ENCODE peak calls at places on chromosomes 11 and 22, in ten cellular contexts. D is suprapubic skin, O is heart left ventricle, F is right lobe of liver, Y is adrenal gland, M is tibial nerve, Q is IMR-90, Z is breast epithelium, G is Peyer's patch, X is ovary. E is an unnamed sample.

GRCh38 chr22:44460287-44461082 is 37.5 kb downstream of the RTL6 start:
- DNase-seq in D (no peak), O (no peak), F (no peak), Y (no peak), M (no peak), Q (no peak), Z (no peak), G (no peak), X (peak; percentile 1), E (peak; percentile 6)

GRCh38 chr22:33476716-33477115 is 418.5 kb upstream of the SYN3 start:
- DNase-seq in D (no peak), O (no peak), F (no peak), Y (peak; percentile 61), M (no peak), Q (peak; percentile 43), Z (no peak), G (no peak), X (no peak), E (peak; percentile 19)

GRCh38 chr22:35629406-35630234 is 12.5 kb upstream of the MB start:
- DNase-seq in D (peak; percentile 86), O (peak; percentile 61), F (no peak), Y (peak; percentile 70), M (peak; percentile 78), Q (peak; percentile 98), Z (peak; percentile 88), G (no peak), X (peak; percentile 90), E (peak; percentile 49)

GRCh38 chr22:25475554-25476022 is 88.9 kb upstream of the GRK3 start:
- DNase-seq in D (no peak), O (peak; percentile 47), F (no peak), Y (peak; percentile 25), M (no peak), Q (peak; percentile 72), Z (no peak), G (no peak), X (no peak), E (peak; percentile 70)

GRCh38 chr11:68340784-68341556 is 28.6 kb downstream of the LRP5 start:
- DNase-seq in D (no peak), O (no peak), F (no peak), Y (no peak), M (no peak), Q (no peak), Z (no peak), G (no peak), X (no peak), E (no peak)

GRCh38 chr11:10318527-10318802 is 13.6 kb downstream of the ADM start:
- DNase-seq in D (no peak), O (no peak), F (no peak), Y (no peak), M (no peak), Q (no peak), Z (no peak), G (peak; percentile 68), X (no peak), E (no peak)

GRCh38 chr11:44032304-44033085 is 15.3 kb upstream of the ACCSL start:
- DNase-seq in D (no peak), O (peak; percentile 72), F (no peak), Y (no peak), M (no peak), Q (peak; percentile 72), Z (no peak), G (no peak), X (peak; percentile 44), E (peak; percentile 37)

GRCh38 chr11:129283141-129283540 is 91.0 kb upstream of the ARHGAP32 start:
- DNase-seq in D (no peak), O (no peak), F (no peak), Y (no peak), M (no peak), Q (no peak), Z (no peak), G (peak; percentile 61), X (no peak), E (no peak)

GRCh38 chr11:75663808-75664207 is 5.0 kb downstream of the MAP6 start:
- DNase-seq in D (no peak), O (no peak), F (no peak), Y (no peak), M (no peak), Q (no peak), Z (no peak), G (no peak), X (no peak), E (no peak)

GRCh38 chr11:60831501-60832079 is 10.3 kb upstream of the CCDC86 start:
- DNase-seq in D (no peak), O (no peak), F (no peak), Y (no peak), M (no peak), Q (peak; percentile 42), Z (no peak), G (no peak), X (no peak), E (no peak)

GRCh38 chr11:89220684-89221339 is 43.1 kb downstream of the TYR start:
- DNase-seq in D (no peak), O (no peak), F (no peak), Y (no peak), M (no peak), Q (no peak), Z (no peak), G (no peak), X (no peak), E (no peak)

GRCh38 chr11:58575377-58576020 is at the start of gene LPXN:
- DNase-seq in D (no peak), O (no peak), F (no peak), Y (peak; percentile 15), M (peak; percentile 14), Q (peak; percentile 63), Z (peak; percentile 37), G (no peak), X (no peak), E (no peak)

GRCh38 chr11:32173435-32173834 is 82.6 kb downstream of the RCN1 start:
- DNase-seq in D (no peak), O (peak; percentile 47), F (peak; percentile 63), Y (peak; percentile 52), M (peak; percentile 23), Q (peak; percentile 68), Z (peak; percentile 22), G (peak; percentile 60), X (peak; percentile 21), E (peak; percentile 75)

GRCh38 chr11:41189711-41190477 is 269.6 kb downstream of the LRRC4C start:
- DNase-seq in D (no peak), O (no peak), F (no peak), Y (no peak), M (no peak), Q (no peak), Z (no peak), G (no peak), X (no peak), E (no peak)

GRCh38 chr11:57463596-57464342 is 3.4 kb downstream of the RTN4RL2 start:
- DNase-seq in D (no peak), O (no peak), F (no peak), Y (no peak), M (no peak), Q (no peak), Z (no peak), G (no peak), X (no peak), E (no peak)

GRCh38 chr11:62458212-62459002 is 39.6 kb downstream of the SCGB1A1 start:
- DNase-seq in D (no peak), O (no peak), F (no peak), Y (no peak), M (no peak), Q (peak; percentile 27), Z (no peak), G (no peak), X (no peak), E (no peak)
- TF ChIP-seq POLR2A in D (no peak), O (no peak), F (no peak), Y (no peak), M (no peak), Q (no peak), Z (no peak), G (no peak), X (no peak), E (no peak)

GRCh38 chr22:49237279-49237678 is 590.4 kb downstream of the BRD1 start:
- DNase-seq in D (peak; percentile 33), O (no peak), F (no peak), Y (no peak), M (no peak), Q (no peak), Z (no peak), G (no peak), X (no peak), E (no peak)

GRCh38 chr22:49234459-49234858 is 593.2 kb downstream of the BRD1 start:
- DNase-seq in D (peak; percentile 16), O (no peak), F (peak; percentile 18), Y (peak; percentile 3), M (no peak), Q (no peak), Z (peak; percentile 3), G (no peak), X (no peak), E (peak; percentile 5)

GRCh38 chr22:49237703-49238102 is 590.0 kb downstream of the BRD1 start:
- DNase-seq in D (no peak), O (no peak), F (peak; percentile 21), Y (no peak), M (no peak), Q (no peak), Z (no peak), G (no peak), X (no peak), E (peak; percentile 11)

GRCh38 chr22:49236541-49237075 is 591.1 kb downstream of the BRD1 start:
- DNase-seq in D (peak; percentile 39), O (no peak), F (peak; percentile 31), Y (no peak), M (no peak), Q (no peak), Z (no peak), G (peak; percentile 30), X (no peak), E (peak; percentile 7)

GRCh38 chr22:49235463-49236300 is 592.0 kb downstream of the BRD1 start:
- DNase-seq in D (peak; percentile 33), O (no peak), F (peak; percentile 20), Y (no peak), M (no peak), Q (no peak), Z (peak; percentile 6), G (peak; percentile 36), X (no peak), E (peak; percentile 1)
- H3K9me3 ChIP-seq in D (no peaks in the 10 kb centered on the region), O (no peaks in the 10 kb centered on the region), F (no peaks in the 10 kb centered on the region), Y (no peaks in the 10 kb centered on the region), M (no peaks in the 10 kb centered on the region), Q (peaks cover 68% of the 10 kb centered on the region), Z (no peaks in the 10 kb centered on the region), G (no peaks in the 10 kb centered on the region), X (no peaks in the 10 kb centered on the region), E (no peaks in the 10 kb centered on the region)

DNA sequence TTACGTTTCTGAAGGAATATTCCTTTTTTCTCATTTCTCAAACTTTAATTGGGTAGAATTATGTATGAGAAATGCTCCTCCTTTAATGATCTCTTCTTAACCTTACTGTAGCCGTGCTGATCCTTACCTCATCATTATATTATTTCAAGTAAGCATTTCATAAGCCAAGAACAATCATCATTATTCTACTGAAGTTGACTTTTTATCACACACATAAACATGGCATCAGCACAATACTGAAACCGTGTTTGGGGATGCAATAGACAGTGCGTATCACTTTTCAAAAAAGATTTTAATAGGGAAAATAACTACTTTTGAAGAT is 162.8 kb downstream of the ARHGAP42 start:
- DNase-seq in D (no peak), O (no peak), F (no peak), Y (no peak), M (no peak), Q (no peak), Z (no peak), G (no peak), X (no peak), E (no peak)
- H3K4me3 ChIP-seq in D (no peak overlapping the region), O (no peak overlapping the region), F (no peak overlapping the region), Y (no peak overlapping the region), M (no peak overlapping the region), Q (no peak overlapping the region), Z (no peak overlapping the region), G (no peak overlapping the region), X (no peak overlapping the region), E (no peak overlapping the region)

GRCh38 chr11:133956650-133957633 is at the start of gene IGSF9B:
- DNase-seq in D (peak; percentile 81), O (peak; percentile 89), F (peak; percentile 82), Y (peak; percentile 85), M (peak; percentile 63), Q (peak; percentile 45), Z (peak; percentile 82), G (peak; percentile 93), X (peak; percentile 80), E (peak; percentile 94)
- TF ChIP-seq POLR2A in D (no peak), O (peak; percentile 53), F (no peak), Y (peak; percentile 62), M (no peak), Q (no peak), Z (no peak), G (no peak), X (no peak), E (no peak)

E was measured in testis.